ENCODE peak calls at places on chromosomes 2 and 18, in nine cellular contexts. One of them, this sample, is unnamed.

GRCh38 chr2:71941731-71942575 is 205.7 kb downstream of the CYP26B1 start:
- DNase-seq in GM23338: no peak
- DNase-seq in A549: no peak
- DNase-seq in progenitor cell of endocrine pancreas: peak
- DNase-seq in psoas muscle: no peak
- DNase-seq in NB4: peak
- DNase-seq in cardiac muscle cell: no peak
- DNase-seq in OCI-LY7: no peak
- DNase-seq in keratinocyte: no peak
- DNase-seq in this sample: no peak

GRCh38 chr2:10957396-10957795 is 45.7 kb downstream of the KCNF1 start:
- DNase-seq in GM23338: no peak
- DNase-seq in A549: no peak
- DNase-seq in progenitor cell of endocrine pancreas: no peak
- DNase-seq in psoas muscle: no peak
- DNase-seq in NB4: no peak
- DNase-seq in cardiac muscle cell: no peak
- DNase-seq in OCI-LY7: no peak
- DNase-seq in keratinocyte: no peak
- DNase-seq in this sample: no peak

GRCh38 chr2:17106418-17106817 is 411.8 kb downstream of the RAD51AP2 start:
- DNase-seq in GM23338: no peak
- DNase-seq in A549: no peak
- DNase-seq in progenitor cell of endocrine pancreas: no peak
- DNase-seq in psoas muscle: no peak
- DNase-seq in NB4: no peak
- DNase-seq in cardiac muscle cell: no peak
- DNase-seq in OCI-LY7: no peak
- DNase-seq in keratinocyte: no peak
- DNase-seq in this sample: no peak

GRCh38 chr2:26575836-26576564 is 65.2 kb downstream of the CIB4 start:
- DNase-seq in GM23338: no peak
- DNase-seq in A549: no peak
- DNase-seq in progenitor cell of endocrine pancreas: no peak
- DNase-seq in psoas muscle: no peak
- DNase-seq in NB4: no peak
- DNase-seq in cardiac muscle cell: no peak
- DNase-seq in OCI-LY7: no peak
- DNase-seq in keratinocyte: no peak
- DNase-seq in this sample: no peak

GRCh38 chr2:651961-652373 is 25.2 kb downstream of the TMEM18 start:
- DNase-seq in GM23338: no peak
- DNase-seq in A549: no peak
- DNase-seq in progenitor cell of endocrine pancreas: no peak
- DNase-seq in psoas muscle: no peak
- DNase-seq in NB4: no peak
- DNase-seq in cardiac muscle cell: no peak
- DNase-seq in OCI-LY7: no peak
- DNase-seq in keratinocyte: no peak
- DNase-seq in this sample: no peak

GRCh38 chr2:112026509-112026908 is 28.6 kb upstream of the TMEM87B start:
- DNase-seq in GM23338: no peak
- DNase-seq in A549: no peak
- DNase-seq in progenitor cell of endocrine pancreas: no peak
- DNase-seq in psoas muscle: no peak
- DNase-seq in NB4: no peak
- DNase-seq in cardiac muscle cell: peak
- DNase-seq in OCI-LY7: no peak
- DNase-seq in keratinocyte: no peak
- DNase-seq in this sample: no peak

GRCh38 chr18:50853863-50854271 is 25.1 kb upstream of the ME2 start:
- DNase-seq in GM23338: no peak
- DNase-seq in A549: peak
- DNase-seq in progenitor cell of endocrine pancreas: no peak
- DNase-seq in psoas muscle: peak
- DNase-seq in NB4: peak
- DNase-seq in cardiac muscle cell: no peak
- DNase-seq in OCI-LY7: no peak
- DNase-seq in keratinocyte: no peak
- DNase-seq in this sample: no peak

GRCh38 chr2:36361396-36361795 is 5.8 kb downstream of the CRIM1 start:
- DNase-seq in GM23338: no peak
- DNase-seq in A549: no peak
- DNase-seq in progenitor cell of endocrine pancreas: no peak
- DNase-seq in psoas muscle: no peak
- DNase-seq in NB4: no peak
- DNase-seq in cardiac muscle cell: no peak
- DNase-seq in OCI-LY7: no peak
- DNase-seq in keratinocyte: no peak
- DNase-seq in this sample: no peak

GRCh38 chr18:8329186-8329771 is 280.0 kb upstream of the RAB12 start:
- DNase-seq in GM23338: no peak
- DNase-seq in A549: no peak
- DNase-seq in progenitor cell of endocrine pancreas: no peak
- DNase-seq in psoas muscle: no peak
- DNase-seq in NB4: no peak
- DNase-seq in cardiac muscle cell: peak
- DNase-seq in OCI-LY7: no peak
- DNase-seq in keratinocyte: no peak
- DNase-seq in this sample: no peak

GRCh38 chr2:222319576-222320440 is 21.0 kb upstream of the PAX3 start:
- DNase-seq in GM23338: peak
- DNase-seq in A549: no peak
- DNase-seq in progenitor cell of endocrine pancreas: no peak
- DNase-seq in psoas muscle: no peak
- DNase-seq in NB4: peak
- DNase-seq in cardiac muscle cell: peak
- DNase-seq in OCI-LY7: peak
- DNase-seq in keratinocyte: no peak
- DNase-seq in this sample: peak

GRCh38 chr18:48050176-48050575 is 119.7 kb upstream of the SMAD2 start:
- DNase-seq in GM23338: no peak
- DNase-seq in A549: no peak
- DNase-seq in progenitor cell of endocrine pancreas: no peak
- DNase-seq in psoas muscle: no peak
- DNase-seq in NB4: no peak
- DNase-seq in cardiac muscle cell: no peak
- DNase-seq in OCI-LY7: no peak
- DNase-seq in keratinocyte: no peak
- DNase-seq in this sample: no peak

GRCh38 chr2:40030451-40030975 is 251.5 kb upstream of the THUMPD2 start:
- DNase-seq in GM23338: no peak
- DNase-seq in A549: no peak
- DNase-seq in progenitor cell of endocrine pancreas: no peak
- DNase-seq in psoas muscle: no peak
- DNase-seq in NB4: no peak
- DNase-seq in cardiac muscle cell: no peak
- DNase-seq in OCI-LY7: no peak
- DNase-seq in keratinocyte: no peak
- DNase-seq in this sample: no peak

GRCh38 chr2:3600256-3600855 is 5.4 kb downstream of the COLEC11 start:
- DNase-seq in GM23338: no peak
- DNase-seq in A549: no peak
- DNase-seq in progenitor cell of endocrine pancreas: no peak
- DNase-seq in psoas muscle: no peak
- DNase-seq in NB4: no peak
- DNase-seq in cardiac muscle cell: no peak
- DNase-seq in OCI-LY7: no peak
- DNase-seq in keratinocyte: no peak
- DNase-seq in this sample: no peak

GRCh38 chr2:224671731-224672130 is 44.4 kb downstream of the CCDC195 start:
- DNase-seq in GM23338: no peak
- DNase-seq in A549: no peak
- DNase-seq in progenitor cell of endocrine pancreas: no peak
- DNase-seq in psoas muscle: no peak
- DNase-seq in NB4: no peak
- DNase-seq in cardiac muscle cell: no peak
- DNase-seq in OCI-LY7: no peak
- DNase-seq in keratinocyte: no peak
- DNase-seq in this sample: no peak

GRCh38 chr2:205947621-205948495 is 138.1 kb downstream of the INO80D start:
- DNase-seq in GM23338: peak
- DNase-seq in A549: peak
- DNase-seq in progenitor cell of endocrine pancreas: peak
- DNase-seq in psoas muscle: peak
- DNase-seq in NB4: peak
- DNase-seq in cardiac muscle cell: peak
- DNase-seq in OCI-LY7: peak
- DNase-seq in keratinocyte: no peak
- DNase-seq in this sample: peak

DNA sequence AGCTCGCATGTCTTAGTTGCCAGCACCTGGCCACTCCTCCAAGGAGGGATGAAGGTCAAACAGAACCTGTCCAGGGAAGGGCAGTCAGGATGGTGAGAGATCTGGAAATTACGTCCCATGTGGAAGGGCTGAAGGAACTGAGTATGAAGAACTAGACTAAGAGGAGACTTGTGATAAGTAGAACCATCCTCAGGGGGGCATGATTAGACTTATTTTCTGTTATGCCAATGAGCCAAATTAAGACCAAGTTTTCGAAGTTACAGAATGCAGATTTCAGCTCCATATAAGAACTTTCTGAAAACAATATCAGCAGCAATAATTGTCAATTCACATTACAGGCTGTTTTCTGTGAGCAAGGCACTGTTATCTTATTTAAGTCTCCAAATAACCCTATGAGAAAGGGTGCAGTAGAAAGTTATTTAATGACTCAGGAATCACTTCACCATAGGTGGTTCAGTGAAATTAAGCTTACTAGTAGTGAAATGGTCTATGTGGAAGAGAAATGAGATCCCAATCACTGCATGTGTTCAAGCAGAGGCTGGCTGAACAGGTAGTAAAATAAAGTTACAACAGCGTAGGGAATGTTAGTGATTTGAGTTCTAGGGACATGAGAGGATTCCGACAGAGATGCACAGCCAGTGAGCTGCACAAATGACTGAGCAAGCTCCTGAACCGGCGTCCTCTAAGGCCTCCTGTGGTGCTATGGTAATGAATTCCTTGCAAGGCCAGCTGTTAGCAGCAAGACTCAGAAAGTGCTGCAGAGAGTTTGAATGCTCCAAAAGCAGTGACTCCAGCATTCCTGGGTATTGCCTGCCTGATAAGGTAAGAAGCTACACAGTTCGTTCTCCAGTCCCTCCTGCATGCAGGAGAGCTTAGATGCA is 4.5 kb upstream of the DYM start:
- DNase-seq in GM23338: peak
- DNase-seq in A549: no peak
- DNase-seq in progenitor cell of endocrine pancreas: no peak
- DNase-seq in psoas muscle: no peak
- DNase-seq in NB4: peak
- DNase-seq in cardiac muscle cell: peak
- DNase-seq in OCI-LY7: peak
- DNase-seq in keratinocyte: no peak
- DNase-seq in this sample: no peak
- TF ChIP-seq CTCF in GM23338: no peak
- TF ChIP-seq CTCF in A549: no peak
- TF ChIP-seq CTCF in progenitor cell of endocrine pancreas: no peak
- TF ChIP-seq CTCF in psoas muscle: no peak
- TF ChIP-seq CTCF in NB4: peak
- TF ChIP-seq CTCF in cardiac muscle cell: no peak
- TF ChIP-seq CTCF in OCI-LY7: peak
- TF ChIP-seq CTCF in keratinocyte: no peak
- TF ChIP-seq CTCF in this sample: no peak

GRCh38 chr2:157596992-157597681 is 31.5 kb downstream of the ACVR1C start:
- DNase-seq in GM23338: peak
- DNase-seq in A549: peak
- DNase-seq in progenitor cell of endocrine pancreas: peak
- DNase-seq in psoas muscle: no peak
- DNase-seq in NB4: peak
- DNase-seq in cardiac muscle cell: peak
- DNase-seq in OCI-LY7: no peak
- DNase-seq in keratinocyte: no peak
- DNase-seq in this sample: peak
- TF ChIP-seq CTCF in GM23338: peak
- TF ChIP-seq CTCF in A549: peak
- TF ChIP-seq CTCF in progenitor cell of endocrine pancreas: peak
- TF ChIP-seq CTCF in psoas muscle: peak
- TF ChIP-seq CTCF in NB4: peak
- TF ChIP-seq CTCF in cardiac muscle cell: peak
- TF ChIP-seq CTCF in OCI-LY7: peak
- TF ChIP-seq CTCF in keratinocyte: peak
- TF ChIP-seq CTCF in this sample: peak

GRCh38 chr2:106839849-106840595 is 45.9 kb downstream of the ST6GAL2 start:
- DNase-seq in GM23338: peak
- DNase-seq in A549: no peak
- DNase-seq in progenitor cell of endocrine pancreas: no peak
- DNase-seq in psoas muscle: no peak
- DNase-seq in NB4: peak
- DNase-seq in cardiac muscle cell: peak
- DNase-seq in OCI-LY7: no peak
- DNase-seq in keratinocyte: no peak
- DNase-seq in this sample: no peak
- TF ChIP-seq CTCF in GM23338: peak
- TF ChIP-seq CTCF in A549: no peak
- TF ChIP-seq CTCF in progenitor cell of endocrine pancreas: peak
- TF ChIP-seq CTCF in psoas muscle: no peak
- TF ChIP-seq CTCF in NB4: peak
- TF ChIP-seq CTCF in cardiac muscle cell: peak
- TF ChIP-seq CTCF in OCI-LY7: no peak
- TF ChIP-seq CTCF in keratinocyte: peak
- TF ChIP-seq CTCF in this sample: no peak

DNA sequence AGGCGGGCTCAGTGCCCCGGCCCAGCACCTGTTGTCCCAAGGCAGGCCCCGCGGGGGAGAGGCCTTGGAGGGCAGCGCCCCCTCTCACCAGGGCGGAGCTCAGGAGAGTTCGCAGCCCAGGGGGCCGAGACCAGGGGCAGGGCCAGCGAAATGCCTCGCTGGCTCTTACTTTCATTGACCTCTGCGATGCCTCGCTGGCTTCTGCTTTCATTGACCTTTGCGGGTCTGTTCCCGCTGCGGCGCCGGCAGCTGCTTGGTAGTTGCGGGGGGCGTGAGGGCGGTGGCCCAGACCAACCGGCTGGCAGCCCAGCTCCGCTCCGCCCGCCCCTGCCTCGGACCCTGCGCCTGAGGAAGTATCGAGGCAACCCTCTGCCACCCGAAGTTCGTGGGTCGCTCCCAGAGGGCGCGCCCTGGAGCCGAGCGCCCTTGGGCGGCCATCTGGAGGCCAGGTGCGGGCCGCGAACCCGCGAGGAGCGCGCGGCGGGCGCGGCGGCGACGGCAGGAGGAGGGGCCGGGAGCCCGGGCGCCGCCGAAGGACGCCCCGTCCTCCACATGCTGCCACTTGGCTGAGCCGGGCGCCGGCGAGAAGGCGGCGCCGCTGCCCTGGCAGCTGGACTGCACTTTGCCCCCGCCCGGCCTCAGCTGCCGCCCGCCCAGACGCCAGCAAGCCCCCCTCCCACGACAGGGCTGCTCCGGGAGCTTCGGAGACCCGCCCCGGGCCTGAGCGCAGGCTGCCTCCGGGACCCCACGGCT is 118.0 kb upstream of the MSTN start:
- DNase-seq in GM23338: peak
- DNase-seq in A549: peak
- DNase-seq in progenitor cell of endocrine pancreas: peak
- DNase-seq in psoas muscle: peak
- DNase-seq in NB4: peak
- DNase-seq in cardiac muscle cell: peak
- DNase-seq in OCI-LY7: peak
- DNase-seq in keratinocyte: no peak
- DNase-seq in this sample: peak
- TF ChIP-seq CTCF in GM23338: peak
- TF ChIP-seq CTCF in A549: peak
- TF ChIP-seq CTCF in progenitor cell of endocrine pancreas: peak
- TF ChIP-seq CTCF in psoas muscle: peak
- TF ChIP-seq CTCF in NB4: peak
- TF ChIP-seq CTCF in cardiac muscle cell: peak
- TF ChIP-seq CTCF in OCI-LY7: peak
- TF ChIP-seq CTCF in keratinocyte: peak
- TF ChIP-seq CTCF in this sample: peak